ENCODE peak calls at places on chromosomes 4 and X, in seven cellular contexts. B is A549, T is H1, O is GM12878, M is K562, G is HCT116, H is HepG2. P is an unnamed sample.

GRCh38 chr4:37983951-37984350 is 23.8 kb downstream of the PTTG2 start:
- DNase-seq in T (no peak), G (no peak), O (no peak), H (no peak), M (no peak), B (no peak), P (peak)

GRCh38 chr4:19577121-19577520 is 674.6 kb upstream of the SLIT2 start:
- DNase-seq in T (no peak), M (no peak), B (no peak), H (no peak), O (no peak), G (no peak), P (peak)

GRCh38 chr4:80043534-80043933 is 29.5 kb downstream of the ANTXR2 start:
- DNase-seq in B (no peak), M (peak), O (no peak), G (no peak), T (no peak), H (no peak), P (peak)

GRCh38 chrX:121322159-121322558 is 274.7 kb downstream of the GLUD2 start:
- DNase-seq in G (no peak), H (no peak), B (no peak), T (no peak), M (peak), O (no peak), P (no peak)

GRCh38 chr4:166165829-166166420 is 292.9 kb downstream of the TLL1 start:
- DNase-seq in M (peak), T (peak), G (peak), B (peak), O (peak), H (peak), P (peak)

GRCh38 chr4:75513529-75514130 is 573 bp downstream of the RCHY1 start:
- DNase-seq in M (no peak), G (no peak), O (no peak), T (no peak), B (no peak), H (no peak), P (peak)

GRCh38 chr4:90816754-90817153 is 689.6 kb downstream of the CCSER1 start:
- DNase-seq in M (no peak), G (no peak), H (no peak), O (no peak), T (no peak), B (no peak), P (no peak)

GRCh38 chr4:150960818-150961217 is 54.3 kb downstream of the LRBA start:
- DNase-seq in M (peak), O (no peak), H (peak), G (no peak), T (peak), B (peak), P (no peak)

GRCh38 chrX:149903889-149904748 is 23.1 kb downstream of the MAGEA8 start:
- DNase-seq in M (peak), G (no peak), T (no peak), H (peak), B (peak), O (peak), P (peak)

GRCh38 chrX:136260801-136261200 is 9.6 kb upstream of the MAP7D3 start:
- DNase-seq in T (no peak), B (peak), O (no peak), G (no peak), M (no peak), H (no peak), P (peak)

GRCh38 chrX:24925430-24925829 is 90.3 kb downstream of the ARX start:
- DNase-seq in T (no peak), G (no peak), H (no peak), O (no peak), M (no peak), B (no peak), P (peak)

GRCh38 chr4:176549161-176549865 is 229.5 kb downstream of the SPCS3 start:
- DNase-seq in G (no peak), M (no peak), B (no peak), H (no peak), T (no peak), O (no peak), P (peak)

DNA sequence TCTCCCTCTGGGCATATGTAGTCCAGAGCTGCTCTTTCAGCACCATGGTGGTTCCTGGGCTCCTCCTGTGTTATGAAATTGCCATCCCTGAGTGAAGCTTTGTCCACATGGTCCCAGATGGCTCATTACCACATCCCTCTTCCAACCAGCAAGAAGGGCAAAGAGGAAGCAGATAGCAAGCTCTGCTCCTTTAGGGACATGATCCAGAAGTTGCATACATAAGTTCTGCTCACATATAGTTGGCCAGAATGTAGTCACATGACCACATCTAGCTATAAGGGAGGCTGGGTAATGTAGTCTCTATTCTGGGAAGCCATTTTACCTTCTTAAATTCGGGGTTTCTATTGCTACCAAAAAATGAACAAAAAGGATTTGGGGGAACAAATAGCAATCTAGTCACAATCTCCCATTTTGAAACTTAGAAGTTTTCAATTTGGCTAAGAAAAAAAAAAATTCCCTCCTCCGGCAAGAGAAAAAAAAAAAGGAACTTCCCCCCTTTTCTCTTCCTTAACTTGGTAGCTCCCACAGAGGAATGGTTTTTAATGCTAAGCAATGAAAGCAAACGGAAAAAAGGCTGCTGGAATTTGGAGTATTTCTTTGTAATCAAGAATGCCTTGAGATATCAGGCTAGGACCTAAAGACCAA is 88.2 kb upstream of the USP9X start:
- DNase-seq in T (no peak), H (peak), G (peak), M (peak), B (peak), O (no peak), P (peak)
- TF ChIP-seq CEBPB in T (no peak), H (no peak), G (no peak), M (peak), B (peak), O (no peak), P (no peak)

GRCh38 chr4:152704788-152705187 is 25.0 kb upstream of the TMEM154 start:
- DNase-seq in O (no peak), H (no peak), G (no peak), T (no peak), M (no peak), B (no peak), P (no peak)

GRCh38 chr4:152707632-152708031 is 27.8 kb upstream of the TMEM154 start:
- DNase-seq in O (no peak), M (no peak), B (no peak), T (no peak), H (no peak), G (no peak), P (no peak)

GRCh38 chr4:152708806-152709205 is 29.0 kb upstream of the TMEM154 start:
- DNase-seq in H (no peak), B (no peak), O (no peak), G (no peak), M (no peak), T (no peak), P (no peak)

GRCh38 chr4:152708361-152708760 is 28.6 kb upstream of the TMEM154 start:
- DNase-seq in T (no peak), B (no peak), H (no peak), O (no peak), M (no peak), G (no peak), P (no peak)

GRCh38 chr4:152705918-152706317 is 26.1 kb upstream of the TMEM154 start:
- DNase-seq in B (no peak), T (no peak), O (no peak), H (no peak), M (no peak), G (no peak), P (no peak)
- TF ChIP-seq CTCF in B (no peak), T (no peak), O (no peak), H (no peak), M (peak), G (no peak), P (no peak)

GRCh38 chr4:65825121-65825520 is 154.8 kb upstream of the EPHA5 start:
- DNase-seq in M (no peak), B (peak), T (no peak), O (no peak), G (no peak), H (no peak), P (peak)
- TF ChIP-seq CEBPB in M (no peak), B (peak), T (no peak), O (no peak), G (no peak), H (no peak), P (no peak)

GRCh38 chr4:173526034-173526482 is 4.0 kb downstream of the HAND2 start:
- DNase-seq in M (peak), B (no peak), H (no peak), O (no peak), T (no peak), G (no peak), P (no peak)

GRCh38 chr4:173526724-173527102 is 3.3 kb downstream of the HAND2 start:
- DNase-seq in H (no peak), B (no peak), M (no peak), O (no peak), G (no peak), T (no peak), P (no peak)

GRCh38 chr4:173525118-173526033 is 4.7 kb downstream of the HAND2 start:
- DNase-seq in G (no peak), O (no peak), T (no peak), B (no peak), H (no peak), M (peak), P (no peak)

GRCh38 chr4:173528378-173529321 is 1.4 kb downstream of the HAND2 start:
- DNase-seq in T (no peak), H (no peak), G (no peak), O (no peak), B (no peak), M (peak), P (no peak)

GRCh38 chr4:173527103-173527876 is 2.7 kb downstream of the HAND2 start:
- DNase-seq in B (no peak), T (no peak), O (no peak), M (peak), G (no peak), H (no peak), P (no peak)
- TF ChIP-seq CTCF in B (no peak), T (no peak), O (no peak), M (no peak), G (no peak), H (no peak), P (no peak)

DNA sequence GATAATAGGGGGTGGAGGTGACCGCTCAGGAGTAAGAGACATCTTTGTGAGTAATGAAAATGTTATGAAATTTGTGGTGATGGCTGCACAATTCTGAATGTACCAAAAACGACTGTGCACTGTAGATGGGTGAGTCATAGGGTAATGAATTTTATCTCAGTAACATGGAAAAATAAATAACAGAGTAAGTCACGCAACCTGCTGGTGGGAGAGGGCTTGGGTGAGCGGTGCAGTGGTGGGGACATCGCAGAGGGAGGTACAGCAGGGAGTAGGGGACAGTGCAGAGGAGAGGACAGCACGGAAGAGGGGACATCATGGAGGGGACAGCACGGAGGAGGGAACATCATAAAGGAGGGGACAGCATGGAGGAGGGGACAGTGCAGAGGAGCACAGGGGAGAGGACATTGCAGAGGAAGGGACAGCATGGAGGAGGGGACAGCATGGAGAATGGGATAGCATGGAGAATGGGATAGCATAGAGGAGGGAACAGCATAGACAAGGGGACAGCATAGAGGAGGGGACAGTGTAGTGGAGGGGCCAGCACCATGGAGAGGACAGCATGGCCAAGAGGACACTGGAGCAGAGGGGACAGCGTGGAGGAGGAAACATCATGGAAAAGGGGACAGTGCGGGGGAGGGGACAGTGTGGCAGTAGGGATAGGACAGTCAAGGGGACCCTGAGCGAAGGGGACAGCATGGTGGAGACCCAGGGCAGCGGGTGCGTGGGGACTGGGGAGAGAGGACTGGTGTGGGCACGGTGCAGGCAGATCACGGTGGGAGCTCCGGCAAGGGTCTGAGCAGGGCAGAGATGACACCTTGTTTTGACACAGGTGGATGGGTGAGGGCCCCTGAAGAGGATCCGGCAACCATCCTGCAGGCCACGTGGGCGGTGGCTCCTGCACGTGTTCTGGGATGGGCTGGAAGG is 68.5 kb upstream of the MXD4 start:
- DNase-seq in H (no peak), G (peak), O (no peak), M (no peak), T (no peak), B (peak), P (peak)
- TF ChIP-seq CEBPB in H (no peak), G (no peak), O (no peak), M (no peak), T (no peak), B (peak), P (peak)

DNA sequence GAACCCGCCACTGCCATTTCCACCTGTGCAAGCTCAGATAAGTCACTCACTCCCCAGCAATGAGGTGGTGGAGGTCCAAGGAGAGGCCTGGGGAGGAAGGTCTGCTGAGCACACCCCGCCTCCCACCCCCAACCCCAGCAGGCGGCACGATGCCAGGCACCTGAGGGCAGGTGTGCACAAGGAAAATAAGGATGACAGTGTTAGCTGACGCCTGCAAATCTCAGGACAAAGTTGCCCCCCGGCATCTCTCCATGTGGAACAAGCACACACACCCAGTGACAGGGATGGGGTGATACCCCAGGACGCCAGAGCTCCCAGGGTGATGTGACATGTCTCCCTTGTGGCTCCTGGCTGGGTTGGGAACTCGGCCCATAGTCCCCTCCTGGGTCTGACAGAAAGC is 9.9 kb downstream of the JAKMIP1 start:
- DNase-seq in G (no peak), H (no peak), T (no peak), O (no peak), B (no peak), M (no peak), P (no peak)
- TF ChIP-seq CTCF in G (no peak), H (no peak), T (no peak), O (no peak), B (no peak), M (no peak), P (no peak)

DNA sequence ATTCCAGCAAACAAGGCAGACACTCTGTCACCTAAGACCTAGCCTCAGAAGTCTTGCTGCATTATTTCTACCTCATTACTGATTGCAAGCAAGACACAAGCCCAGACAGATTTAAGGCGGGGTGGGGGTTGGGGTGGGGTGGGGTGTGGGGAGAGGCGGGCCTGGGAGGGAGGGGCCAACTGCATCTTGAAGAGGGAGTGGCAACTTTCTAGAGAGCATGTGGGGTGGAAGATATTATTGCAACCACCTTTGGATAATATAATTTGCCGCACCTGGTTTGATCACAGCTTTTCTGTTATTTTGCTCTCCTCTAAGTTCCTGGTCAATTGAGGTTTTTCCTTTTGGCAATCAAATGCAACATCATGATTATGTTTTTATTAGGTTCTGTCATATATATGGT is 799.5 kb downstream of the RPA4 start:
- DNase-seq in B (no peak), H (no peak), O (no peak), M (no peak), T (no peak), G (no peak), P (no peak)
- TF ChIP-seq CEBPB in B (no peak), H (no peak), O (no peak), M (no peak), T (no peak), G (no peak), P (no peak)

DNA sequence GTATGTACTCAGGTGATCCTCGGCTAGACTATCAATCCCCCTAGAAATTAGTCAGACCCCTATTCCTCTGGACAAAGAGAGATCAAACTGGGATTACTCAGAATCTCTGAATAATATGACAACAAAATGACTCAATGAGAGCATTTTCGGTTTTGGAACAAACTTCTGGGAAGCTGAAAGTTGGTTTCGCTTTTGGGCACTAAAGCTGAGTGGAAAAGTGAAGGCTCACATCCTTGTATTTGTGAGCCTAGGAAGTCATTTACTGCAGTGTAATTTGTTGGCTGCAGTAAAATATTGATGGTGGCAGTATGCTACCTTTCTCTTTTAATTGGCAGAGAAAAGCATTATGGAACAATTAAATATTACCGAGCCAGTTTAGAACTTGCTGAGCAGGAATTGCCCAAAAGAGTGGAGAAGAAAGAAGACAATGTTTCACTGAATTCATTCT is 69.4 kb downstream of the AGTR2 start:
- DNase-seq in B (no peak), O (no peak), M (no peak), T (no peak), H (no peak), G (no peak), P (no peak)
- TF ChIP-seq CTCF in B (no peak), O (no peak), M (no peak), T (no peak), H (no peak), G (no peak), P (no peak)

GRCh38 chrX:114924846-114925245 is 92.6 kb downstream of the IL13RA2 start:
- DNase-seq in H (no peak), B (no peak), T (no peak), G (no peak), O (no peak), M (no peak), P (peak)
- TF ChIP-seq CEBPB in H (no peak), B (no peak), T (no peak), G (no peak), O (no peak), M (no peak), P (no peak)

GRCh38 chr4:126109836-126110235 is 795.1 kb downstream of the FAT4 start:
- DNase-seq in H (no peak), M (no peak), B (no peak), G (no peak), O (no peak), T (no peak), P (no peak)

GRCh38 chr4:126106658-126107057 is 791.9 kb downstream of the FAT4 start:
- DNase-seq in T (no peak), M (peak), O (no peak), H (peak), B (peak), G (peak), P (no peak)
- TF ChIP-seq CTCF in T (no peak), M (peak), O (no peak), H (no peak), B (no peak), G (peak), P (peak)